ENCODE peak calls at places on chromosomes 11 and 22, in four cellular contexts. M is cardiac muscle cell, R is left ventricle myocardium inferior, S is fibroblast of lung. F is an unnamed sample.

GRCh38 chr11:45736424-45736823 is 68.5 kb upstream of the SLC35C1 start:
- DNase-seq in M (no peak), R (no peak), S (peak; percentile 26), F (peak; percentile 65)

GRCh38 chr22:46538816-46539163 is 1.4 kb upstream of the CELSR1 start:
- DNase-seq in M (no peak), R (peak; percentile 18), S (no peak), F (no peak)

GRCh38 chr11:5803982-5804381 is 4.7 kb upstream of the OR52N2 start:
- DNase-seq in M (no peak), R (no peak), S (no peak), F (no peak)

GRCh38 chr11:123065634-123066033 is 3.7 kb upstream of the HSPA8 start:
- DNase-seq in M (no peak), R (no peak), S (peak; percentile 96), F (no peak)

GRCh38 chr11:110148775-110149744 is 55.9 kb downstream of the ZC3H12C start:
- DNase-seq in M (no peak), R (no peak), S (peak; percentile 78), F (no peak)

GRCh38 chr11:9004310-9004945 is 627 bp upstream of the NRIP3 start:
- DNase-seq in M (peak; percentile 54), R (no peak), S (no peak), F (no peak)

GRCh38 chr11:47087801-47088200 is 88.9 kb downstream of the ARFGAP2 start:
- DNase-seq in M (no peak), R (no peak), S (no peak), F (no peak)

GRCh38 chr11:62708423-62709261 is 1.2 kb downstream of the GNG3 start:
- DNase-seq in M (no peak), R (no peak), S (no peak), F (peak; percentile 19)

GRCh38 chr22:25880524-25880923 is 138.5 kb downstream of the MYO18B start:
- DNase-seq in M (no peak), R (no peak), S (no peak), F (no peak)

GRCh38 chr11:75597636-75598035 is 35.6 kb downstream of the SERPINH1 start:
- DNase-seq in M (peak; percentile 77), R (no peak), S (no peak), F (no peak)

GRCh38 chr11:126892781-126893180 is 107.8 kb downstream of the KIRREL3 start:
- DNase-seq in M (peak; percentile 7), R (no peak), S (no peak), F (no peak)

GRCh38 chr11:368414-369335 is 624 bp upstream of the B4GALNT4 start:
- DNase-seq in M (peak; percentile 70), R (peak; percentile 13), S (no peak), F (no peak)

GRCh38 chr11:45896392-45897068 is 10.5 kb downstream of the FREY1 start:
- DNase-seq in M (peak; percentile 81), R (no peak), S (no peak), F (no peak)

GRCh38 chr11:58829736-58830135 is 14.8 kb downstream of the GLYATL2 start:
- DNase-seq in M (no peak), R (no peak), S (peak; percentile 59), F (no peak)

GRCh38 chr11:123299721-123300120 is 104.7 kb upstream of the CLMP start:
- DNase-seq in M (no peak), R (peak; percentile 29), S (no peak), F (no peak)

GRCh38 chr11:44188643-44189042 is 93.2 kb downstream of the EXT2 start:
- DNase-seq in M (no peak), R (no peak), S (peak; percentile 36), F (no peak)

GRCh38 chr22:40235418-40235817 is 57.7 kb downstream of the TNRC6B start:
- DNase-seq in M (no peak), R (no peak), S (no peak), F (no peak)

GRCh38 chr11:9922806-9923205 is 258.9 kb downstream of the SWAP70 start:
- DNase-seq in M (peak; percentile 23), R (no peak), S (no peak), F (peak; percentile 5)

GRCh38 chr22:44005524-44005923 is 18.6 kb upstream of the PARVB start:
- DNase-seq in M (no peak), R (no peak), S (no peak), F (no peak)

GRCh38 chr11:133311230-133311629 is 221.1 kb downstream of the OPCML start:
- DNase-seq in M (no peak), R (no peak), S (no peak), F (no peak)

GRCh38 chr11:73521621-73522020 is 76.3 kb downstream of the FAM168A start:
- DNase-seq in M (no peak), R (no peak), S (no peak), F (no peak)

GRCh38 chr11:121341609-121342008 is 49.0 kb downstream of the SC5D start:
- DNase-seq in M (no peak), R (no peak), S (no peak), F (no peak)

GRCh38 chr11:123083623-123084029 is 21.7 kb upstream of the HSPA8 start:
- DNase-seq in M (peak; percentile 23), R (peak; percentile 78), S (peak; percentile 98), F (peak; percentile 75)

GRCh38 chr22:26835023-26835422 is 177.6 kb downstream of the MIAT start:
- DNase-seq in M (no peak), R (no peak), S (no peak), F (no peak)

GRCh38 chr22:24035296-24035695 is 24.2 kb downstream of the CABIN1 start:
- DNase-seq in M (no peak), R (no peak), S (no peak), F (no peak)

DNA sequence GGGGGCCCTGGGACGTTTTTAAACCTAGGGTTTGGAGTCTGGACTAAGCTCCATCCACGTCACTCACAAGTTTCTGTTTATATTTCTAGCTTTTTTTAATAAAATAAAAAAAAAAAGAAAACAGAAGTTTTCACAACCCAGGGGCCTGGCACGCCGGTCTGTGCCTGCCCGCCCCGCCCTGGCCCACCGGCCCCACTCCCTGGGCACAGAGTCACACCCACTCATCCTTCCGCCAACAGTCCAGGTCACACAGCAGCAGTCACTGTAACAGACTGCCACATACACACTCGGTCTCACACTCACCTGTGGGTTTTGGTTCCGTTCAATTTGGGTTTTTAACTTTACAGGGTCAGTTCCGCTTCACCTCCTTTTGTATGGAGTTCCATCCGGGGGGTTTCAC is 5.3 kb upstream of the ACR start:
- DNase-seq in M (no peak), R (peak; percentile 11), S (no peak), F (no peak)
- H3K27me3 ChIP-seq in M (peaks cover 59% of the 10 kb centered on the region), R (peaks cover 76% of the 10 kb centered on the region), S (no peaks in the 10 kb centered on the region), F (no peaks in the 10 kb centered on the region)

DNA sequence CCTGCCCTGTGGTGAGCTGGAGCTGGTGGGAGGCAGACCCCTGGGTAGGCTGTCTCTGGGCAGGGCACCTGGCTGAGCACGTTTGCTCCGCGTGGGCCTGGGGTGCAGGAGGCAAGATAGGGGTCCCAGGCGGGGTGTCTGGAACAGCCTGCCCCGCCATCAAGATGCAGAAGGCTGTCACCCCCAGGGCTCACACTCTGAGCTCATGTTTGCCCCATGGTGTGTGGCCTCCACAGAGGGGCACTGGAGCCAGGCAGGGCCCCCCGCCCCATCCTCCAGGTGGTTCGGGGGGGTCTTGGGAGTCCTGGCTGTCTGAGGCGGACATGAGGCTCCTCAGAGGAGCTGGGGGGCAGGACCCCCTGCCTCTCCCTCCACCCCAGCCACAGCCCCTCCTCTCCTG is 28.9 kb upstream of the CARS1 start:
- DNase-seq in M (no peak), R (no peak), S (no peak), F (no peak)
- H3K9me3 ChIP-seq in M (no peaks in the 10 kb centered on the region), R (no peaks in the 10 kb centered on the region), S (no peaks in the 10 kb centered on the region), F (no peaks in the 10 kb centered on the region)

DNA sequence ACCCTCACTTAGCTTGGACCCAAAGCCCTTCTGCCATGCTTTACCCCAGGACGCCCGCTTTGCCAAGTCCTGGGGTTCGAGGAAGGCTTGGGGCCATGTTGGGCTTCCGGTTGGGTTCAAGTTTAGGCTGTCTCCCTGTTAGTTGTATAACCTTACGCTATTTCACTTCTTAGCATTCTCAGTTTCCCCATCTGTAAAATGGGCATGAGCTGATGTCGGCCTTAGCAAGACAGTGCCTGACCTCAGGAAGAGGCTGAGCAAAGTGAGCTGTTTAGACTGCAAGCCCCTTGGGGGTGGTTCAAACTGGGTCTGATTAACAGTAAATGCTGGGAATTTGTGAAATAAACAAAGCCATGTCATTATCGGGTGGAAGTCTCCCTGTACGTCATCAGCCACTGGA is 3.2 kb upstream of the FGF4 start:
- DNase-seq in M (no peak), R (no peak), S (no peak), F (no peak)
- H3K27me3 ChIP-seq in M (peaks cover 54% of the 10 kb centered on the region), R (peaks cover 96% of the 10 kb centered on the region), S (peaks cover 26% of the 10 kb centered on the region), F (peaks cover 27% of the 10 kb centered on the region)

GRCh38 chr22:47606426-47606825 is 844.0 kb downstream of the TBC1D22A start:
- DNase-seq in M (no peak), R (no peak), S (no peak), F (no peak)

GRCh38 chr22:47605886-47606285 is 843.4 kb downstream of the TBC1D22A start:
- DNase-seq in M (no peak), R (no peak), S (no peak), F (no peak)

GRCh38 chr22:47605441-47605840 is 843.0 kb downstream of the TBC1D22A start:
- DNase-seq in M (no peak), R (no peak), S (no peak), F (no peak)

GRCh38 chr22:47602732-47603131 is 840.3 kb downstream of the TBC1D22A start:
- DNase-seq in M (no peak), R (no peak), S (no peak), F (no peak)

GRCh38 chr22:47604563-47604962 is 842.1 kb downstream of the TBC1D22A start:
- DNase-seq in M (no peak), R (no peak), S (no peak), F (no peak)
- H3K9me3 ChIP-seq in M (no peaks in the 10 kb centered on the region), R (peaks cover under 1% of the 10 kb centered on the region), S (no peaks in the 10 kb centered on the region), F (no peaks in the 10 kb centered on the region)

GRCh38 chr22:29483254-29483653 is 3.2 kb downstream of the NEFH start:
- DNase-seq in M (no peak), R (no peak), S (no peak), F (no peak)
- H3K27me3 ChIP-seq in M (peaks cover 43% of the 10 kb centered on the region), R (peaks cover 53% of the 10 kb centered on the region), S (peaks cover 34% of the 10 kb centered on the region), F (peaks cover 7% of the 10 kb centered on the region)

DNA sequence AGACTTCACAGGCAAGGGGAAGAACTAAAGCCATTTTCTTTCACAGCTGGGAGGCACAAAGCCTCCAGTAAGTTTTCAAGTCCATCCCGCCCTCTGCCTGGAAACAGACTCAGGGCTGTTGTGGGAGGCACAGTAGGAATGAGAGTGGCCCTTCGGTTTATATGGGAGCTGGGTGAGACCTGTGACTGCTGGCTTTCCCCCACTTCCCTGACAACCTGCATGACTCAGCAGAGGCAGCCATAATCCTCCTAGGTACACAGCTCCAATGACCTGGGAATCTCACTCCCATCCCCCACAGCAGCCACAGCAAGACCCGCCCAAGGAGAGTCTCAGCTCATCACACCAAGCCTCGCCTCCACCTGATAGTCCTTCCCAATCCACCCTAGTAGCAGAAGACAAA is 12.1 kb upstream of the TMEM45B start:
- DNase-seq in M (no peak), R (no peak), S (no peak), F (no peak)
- H3K9me3 ChIP-seq in M (no peaks in the 10 kb centered on the region), R (peaks cover 20% of the 10 kb centered on the region), S (no peaks in the 10 kb centered on the region), F (no peaks in the 10 kb centered on the region)